ENCODE peak calls at places on chromosomes 1 and 21, in eight cellular contexts. W is HT1080, C is fibroblast of the conjunctiva, U is T-cell, K is heart left ventricle, R is left colon, V is posterior cingulate gyrus, S is NB4. P is an unnamed sample.

GRCh38 chr1:151823175-151823574 is 8.4 kb downstream of the RORC start:
- DNase-seq in U (no peak), V (no peak), C (no peak), R (no peak), S (no peak), W (no peak), K (no peak), P (no peak)

GRCh38 chr1:113307771-113308451 is 82.4 kb upstream of the MAGI3 start:
- DNase-seq in V (no peak), C (no peak), K (no peak), R (no peak), W (peak), U (no peak), S (no peak), P (no peak)

GRCh38 chr21:30434033-30434631 is 4.1 kb downstream of the KRTAP13-4 start:
- DNase-seq in R (no peak), K (no peak), C (peak), V (peak), U (no peak), S (peak), W (peak), P (peak)

GRCh38 chr1:2019571-2020309 is 595 bp downstream of the GABRD start:
- DNase-seq in U (no peak), V (no peak), R (no peak), C (no peak), S (no peak), W (no peak), K (no peak), P (no peak)

GRCh38 chr1:209652873-209653401 is 712 bp upstream of the LAMB3 start:
- DNase-seq in K (peak), U (no peak), C (no peak), S (no peak), W (peak), R (peak), V (peak), P (no peak)

GRCh38 chr21:32392299-32392879 is 423 bp downstream of the URB1 start:
- DNase-seq in R (no peak), U (no peak), C (no peak), S (peak), K (no peak), V (no peak), W (peak), P (peak)

GRCh38 chr1:37954316-37954971 is 7.6 kb upstream of the INPP5B start:
- DNase-seq in K (no peak), C (no peak), U (no peak), W (no peak), V (no peak), R (no peak), S (peak), P (no peak)

GRCh38 chr1:50417946-50418599 is 5.2 kb downstream of the DMRTA2 start:
- DNase-seq in V (no peak), K (no peak), S (no peak), W (no peak), C (no peak), R (no peak), U (no peak), P (no peak)

GRCh38 chr1:116122955-116123757 is 12.0 kb downstream of the MAB21L3 start:
- DNase-seq in U (no peak), C (peak), V (no peak), K (no peak), W (peak), R (peak), S (no peak), P (no peak)

GRCh38 chr1:203769505-203770343 is 4.7 kb downstream of the LAX1 start:
- DNase-seq in S (peak), V (no peak), W (peak), U (no peak), K (peak), C (peak), R (peak), P (peak)

GRCh38 chr1:199774433-199775089 is 252.9 kb upstream of the NR5A2 start:
- DNase-seq in C (no peak), V (no peak), K (no peak), W (peak), U (no peak), R (peak), S (no peak), P (no peak)

GRCh38 chr1:1306070-1306660 is 1.6 kb downstream of the ACAP3 start:
- DNase-seq in U (no peak), C (no peak), K (no peak), W (no peak), V (no peak), S (peak), R (no peak), P (no peak)

GRCh38 chr1:15799004-15799867 is 8.2 kb downstream of the UQCRHL start:
- DNase-seq in U (no peak), C (peak), S (peak), W (peak), V (no peak), K (peak), R (peak), P (no peak)

GRCh38 chr1:43582162-43582566 is 51.5 kb downstream of the PTPRF start:
- DNase-seq in V (peak), U (no peak), W (peak), K (no peak), R (peak), C (peak), S (peak), P (no peak)

GRCh38 chr1:10065344-10065685 is 32.6 kb downstream of the UBE4B start:
- DNase-seq in W (no peak), K (peak), V (no peak), C (no peak), S (peak), U (no peak), R (no peak), P (no peak)

GRCh38 chr1:10424034-10424433 is 6.2 kb upstream of the CENPS start:
- DNase-seq in S (peak), U (no peak), V (no peak), C (peak), R (no peak), K (peak), W (no peak), P (no peak)

GRCh38 chr1:22350987-22351756 is 100.5 kb upstream of the ZBTB40 start:
- DNase-seq in C (no peak), S (no peak), V (peak), U (no peak), W (no peak), K (no peak), R (no peak), P (no peak)

P was measured in AML-193.